ENCODE peak calls at places on chromosomes 5 and 9, in six cellular contexts. Q is A549, J is upper lobe of left lung, N is K562, O is HepG2, M is GM12878. P is an unnamed sample.

GRCh38 chr9:81601639-81602623 is 87.4 kb downstream of the TLE1 start:
- ATAC-seq in J (no peak), M (no peak), Q (peak), N (no peak), O (no peak), P (no peak)

GRCh38 chr5:150357326-150358260 is at the start of gene TCOF1:
- ATAC-seq in O (peak), M (peak), J (peak), N (peak), Q (peak), P (peak)

GRCh38 chr5:100890514-100891008 is 12.5 kb downstream of the ST8SIA4 start:
- ATAC-seq in O (no peak), N (no peak), J (peak), Q (no peak), M (peak), P (no peak)

GRCh38 chr9:91334053-91334452 is 27.7 kb downstream of the AUH start:
- ATAC-seq in O (no peak), N (no peak), J (no peak), Q (no peak), M (no peak), P (no peak)

GRCh38 chr5:2157372-2157771 is 274.6 kb upstream of the IRX4 start:
- ATAC-seq in M (no peak), Q (no peak), J (no peak), N (no peak), O (no peak), P (no peak)

GRCh38 chr5:55601209-55601618 is 66.5 kb upstream of the PLPP1 start:
- ATAC-seq in Q (peak), M (no peak), N (no peak), O (peak), J (peak), P (peak)

GRCh38 chr9:4921449-4921848 is 63.6 kb upstream of the JAK2 start:
- ATAC-seq in N (no peak), O (no peak), M (no peak), Q (no peak), J (no peak), P (no peak)

GRCh38 chr9:27548055-27548741 is 18.6 kb upstream of the MOB3B start:
- ATAC-seq in O (peak), Q (peak), N (peak), M (peak), J (peak), P (peak)

GRCh38 chr5:1174122-1174936 is 27.1 kb upstream of the SLC6A19 start:
- ATAC-seq in M (peak), N (peak), Q (peak), O (peak), J (peak), P (peak)

GRCh38 chr5:167764650-167765289 is 526.7 kb upstream of the WWC1 start:
- ATAC-seq in N (no peak), O (no peak), M (no peak), J (no peak), Q (no peak), P (no peak)

GRCh38 chr5:4374866-4375265 is 765.3 kb upstream of the ADAMTS16 start:
- ATAC-seq in O (no peak), N (no peak), J (peak), Q (no peak), M (no peak), P (no peak)

GRCh38 chr5:55993013-55993412 is 1.8 kb downstream of the IL6ST start:
- ATAC-seq in Q (no peak), O (no peak), M (no peak), J (no peak), N (no peak), P (no peak)

GRCh38 chr9:75483636-75484035 is 395.3 kb downstream of the OSTF1 start:
- ATAC-seq in Q (no peak), N (no peak), M (no peak), O (no peak), J (no peak), P (no peak)

GRCh38 chr9:129944501-129945116 is 98.4 kb downstream of the FNBP1 start:
- ATAC-seq in Q (no peak), N (no peak), J (peak), M (peak), O (no peak), P (no peak)

GRCh38 chr9:87342743-87343142 is 154.9 kb upstream of the DAPK1 start:
- ATAC-seq in O (no peak), J (peak), Q (no peak), N (no peak), M (peak), P (peak)

GRCh38 chr5:1726469-1726865 is 73.2 kb downstream of the MRPL36 start:
- ATAC-seq in J (no peak), O (no peak), M (no peak), Q (no peak), N (no peak), P (no peak)

GRCh38 chr5:65808818-65809217 is 86.8 kb downstream of the NLN start:
- ATAC-seq in M (peak), J (no peak), N (peak), O (no peak), Q (no peak), P (no peak)

GRCh38 chr9:105883847-105884246 is 189.5 kb downstream of the TMEM38B start:
- ATAC-seq in M (peak), J (no peak), Q (no peak), O (no peak), N (peak), P (no peak)

GRCh38 chr5:159106569-159107282 is 7.0 kb upstream of the EBF1 start:
- ATAC-seq in O (peak), Q (peak), M (peak), N (peak), J (peak), P (peak)

GRCh38 chr9:134383148-134383547 is 56.9 kb downstream of the RXRA start:
- ATAC-seq in J (no peak), Q (no peak), M (no peak), N (no peak), O (no peak), P (no peak)

GRCh38 chr5:159552751-159553150 is 222.5 kb upstream of the IL12B start:
- ATAC-seq in Q (no peak), M (no peak), O (no peak), J (no peak), N (no peak), P (no peak)

GRCh38 chr5:123916331-123917121 is 404.5 kb downstream of the CSNK1G3 start:
- ATAC-seq in N (no peak), O (no peak), M (no peak), Q (no peak), J (peak), P (no peak)

GRCh38 chr5:6497267-6497666 is 48.6 kb downstream of the UBE2QL1 start:
- ATAC-seq in J (no peak), O (no peak), M (peak), N (no peak), Q (no peak), P (no peak)

GRCh38 chr9:130846487-130847305 is 11.6 kb downstream of the ABL1 start:
- ATAC-seq in O (no peak), J (peak), N (peak), Q (peak), M (no peak), P (peak)

GRCh38 chr9:133822439-133823065 is 84.4 kb upstream of the SARDH start:
- ATAC-seq in Q (no peak), N (no peak), O (no peak), M (peak), J (no peak), P (no peak)

GRCh38 chr9:113591899-113592625 is 128.5 kb downstream of the RGS3 start:
- ATAC-seq in Q (peak), O (peak), J (no peak), M (peak), N (peak), P (no peak)

GRCh38 chr5:1392801-1393565 is 48.1 kb upstream of the CLPTM1L start:
- ATAC-seq in M (no peak), N (no peak), J (peak), O (no peak), Q (no peak), P (no peak)

GRCh38 chr9:92206490-92206889 is 87.0 kb downstream of the IARS1 start:
- ATAC-seq in J (no peak), M (no peak), N (peak), Q (peak), O (peak), P (no peak)

GRCh38 chr5:54868511-54869483 is 116.6 kb downstream of the ESM1 start:
- ATAC-seq in N (no peak), O (no peak), Q (no peak), J (no peak), M (no peak), P (no peak)

GRCh38 chr9:87889882-87890252 is 7.2 kb downstream of the SPATA31E1 start:
- ATAC-seq in O (no peak), J (no peak), N (no peak), M (no peak), Q (no peak), P (no peak)

GRCh38 chr5:138979684-138980275 is 104.6 kb upstream of the LRRTM2 start:
- ATAC-seq in Q (no peak), O (no peak), N (peak), J (no peak), M (no peak), P (no peak)

GRCh38 chr9:114369567-114370240 is 18.1 kb downstream of the AKNA start:
- ATAC-seq in Q (no peak), J (no peak), M (no peak), N (no peak), O (no peak), P (no peak)

DNA sequence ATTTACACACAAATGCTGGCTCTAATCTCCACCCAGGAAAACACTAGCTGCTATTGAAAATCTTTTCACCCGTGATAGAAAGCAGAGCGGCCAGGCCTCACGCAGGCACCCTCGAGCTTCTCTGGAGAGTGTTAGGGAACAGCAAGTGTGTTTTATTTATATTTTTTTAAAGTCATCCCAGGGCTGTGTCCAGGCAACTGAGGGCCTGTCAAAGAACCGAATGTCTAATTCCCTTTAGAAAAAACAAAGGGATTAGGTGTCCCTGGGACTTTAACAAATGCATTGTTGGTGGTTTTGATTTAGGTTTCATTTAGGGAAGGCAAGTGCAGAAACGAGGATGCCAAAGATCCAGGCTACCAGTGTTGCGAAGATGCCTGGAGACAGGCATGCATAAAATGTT is 51.2 kb upstream of the SPRY4 start:
- ATAC-seq in N (no peak), O (no peak), M (no peak), Q (no peak), J (no peak), P (peak)
- TF ChIP-seq EP300 in N (no peak), O (no peak), M (no peak), Q (no peak), J (no peak), P (no peak)

GRCh38 chr9:35095175-35095574 is 1.2 kb downstream of the PIGO start:
- ATAC-seq in Q (no peak), N (no peak), O (no peak), J (no peak), M (no peak), P (no peak)
- H3K4me3 ChIP-seq in Q (peak), N (peak), O (peak), J (no peak), M (peak), P (no peak)

DNA sequence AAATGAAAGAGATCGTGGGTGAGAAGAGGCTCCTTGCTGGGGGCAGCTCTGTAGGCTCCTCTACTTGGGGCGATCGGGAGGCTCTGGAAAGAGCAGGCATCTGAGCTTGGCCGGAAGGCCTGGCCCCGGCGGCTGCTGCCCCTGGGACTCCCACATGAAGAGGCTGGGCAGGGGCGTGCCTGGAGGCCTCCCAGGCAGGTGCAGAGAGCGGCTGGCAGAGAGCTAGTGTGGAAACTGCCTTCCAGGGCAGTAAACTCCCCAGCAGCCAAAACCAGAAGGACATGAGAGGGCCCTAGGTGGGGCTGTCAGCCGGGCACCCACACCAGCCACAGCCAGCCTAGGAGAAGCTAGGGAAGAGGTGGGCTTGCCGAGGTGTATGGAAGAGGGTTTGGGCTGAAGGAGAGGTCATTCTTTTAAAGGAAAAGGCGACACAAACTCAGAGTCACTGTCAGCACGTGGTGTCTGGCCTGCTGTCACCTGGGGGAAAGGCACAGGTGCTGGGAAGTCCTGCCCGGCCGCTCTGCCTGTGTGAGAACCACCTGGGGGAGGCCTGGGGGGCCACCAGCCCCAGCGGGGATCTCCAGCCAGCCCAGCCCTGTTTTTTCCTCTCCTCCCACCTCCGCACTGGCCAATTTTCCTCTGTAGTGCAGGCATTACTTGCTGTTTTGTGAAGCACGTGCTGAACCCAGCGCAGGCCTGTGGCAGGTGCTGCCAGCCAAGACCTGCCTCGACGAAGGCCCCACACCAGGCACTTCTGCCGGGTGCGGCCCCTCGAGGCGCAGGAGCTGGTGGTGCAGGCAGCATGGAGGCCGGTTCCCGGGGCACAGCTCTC is 44.8 kb upstream of the EGFL7 start:
- ATAC-seq in J (no peak), O (no peak), N (no peak), M (peak), Q (no peak), P (no peak)
- H3K27ac ChIP-seq in J (no peak), O (no peak), N (no peak), M (no peak), Q (no peak), P (no peak)

GRCh38 chr9:124257070-124257864 is 482 bp upstream of the NEK6 start:
- ATAC-seq in M (no peak), Q (no peak), O (no peak), J (no peak), N (no peak), P (no peak)

GRCh38 chr9:124257865-124258764 is at the start of gene NEK6:
- ATAC-seq in M (peak), N (peak), J (peak), O (no peak), Q (peak), P (peak)

GRCh38 chr9:124255222-124255621 is 2.5 kb upstream of the NEK6 start:
- ATAC-seq in Q (no peak), J (no peak), O (no peak), M (no peak), N (no peak), P (no peak)

GRCh38 chr9:124258765-124259272 is 1.1 kb downstream of the NEK6 start:
- ATAC-seq in N (peak), Q (peak), M (peak), J (peak), O (peak), P (no peak)

DNA sequence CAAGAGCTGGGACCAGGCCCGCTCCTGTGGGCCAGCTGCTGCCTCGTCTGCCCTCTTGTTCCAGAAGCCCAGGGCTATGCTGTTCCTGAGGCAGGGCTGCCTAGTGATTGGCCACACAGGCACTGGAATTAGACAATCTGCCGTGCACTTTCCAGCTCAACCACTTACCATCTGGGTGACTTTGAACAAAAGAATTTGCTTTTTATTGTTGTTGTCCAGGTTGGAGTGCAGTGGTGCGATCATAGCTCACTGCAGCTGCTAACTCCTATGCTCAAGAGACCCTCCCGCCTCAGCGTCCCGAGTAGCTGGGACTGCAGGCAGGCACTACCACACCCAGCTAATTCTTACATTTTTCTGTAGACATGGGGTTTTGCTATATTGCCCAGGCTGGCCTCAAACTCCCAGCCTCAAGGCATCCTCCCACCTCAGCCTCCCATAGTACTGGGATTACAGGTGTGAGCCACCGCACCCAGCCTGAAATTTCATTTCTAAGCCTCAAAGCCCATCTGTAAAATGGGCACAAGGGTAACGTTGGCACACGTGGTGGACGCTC is 1.2 kb upstream of the NEK6 start:
- ATAC-seq in O (peak), Q (no peak), J (no peak), N (no peak), M (no peak), P (no peak)
- TF ChIP-seq EP300 in O (no peak), Q (no peak), J (no peak), N (no peak), M (no peak), P (no peak)

GRCh38 chr5:73121109-73121443 is 701 bp downstream of the TMEM171 start:
- ATAC-seq in M (no peak), J (no peak), Q (no peak), O (no peak), N (no peak), P (no peak)
- H3K4me3 ChIP-seq in M (no peak), J (no peak), Q (peak), O (no peak), N (no peak), P (no peak)

DNA sequence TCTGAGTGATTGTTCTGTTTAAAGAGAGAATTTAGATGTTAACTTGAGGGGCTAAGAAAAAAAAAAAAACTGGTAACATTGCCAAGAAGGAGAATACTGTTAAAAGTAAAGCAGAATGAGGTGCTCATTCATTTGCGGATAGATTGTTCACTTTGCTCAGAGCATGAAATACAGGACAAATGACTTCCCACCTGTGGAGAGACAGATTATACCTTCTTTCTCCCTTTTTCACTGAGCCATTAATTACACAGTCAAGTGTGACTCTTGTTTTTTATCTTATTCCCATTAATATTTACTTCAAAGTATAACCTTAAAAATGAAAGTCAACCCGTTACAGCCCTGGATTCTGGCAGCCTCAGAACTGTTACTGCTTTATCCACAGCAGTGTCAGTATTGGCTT is 264.5 kb downstream of the TAF11L14 start:
- ATAC-seq in N (no peak), Q (no peak), O (no peak), M (no peak), J (no peak), P (no peak)
- H3K27ac ChIP-seq in N (no peak), Q (no peak), O (no peak), M (no peak), J (no peak), P (no peak)

GRCh38 chr5:155591273-155591672 is 577.7 kb downstream of the KIF4B start:
- ATAC-seq in Q (no peak), N (no peak), O (no peak), J (no peak), M (no peak), P (no peak)

DNA sequence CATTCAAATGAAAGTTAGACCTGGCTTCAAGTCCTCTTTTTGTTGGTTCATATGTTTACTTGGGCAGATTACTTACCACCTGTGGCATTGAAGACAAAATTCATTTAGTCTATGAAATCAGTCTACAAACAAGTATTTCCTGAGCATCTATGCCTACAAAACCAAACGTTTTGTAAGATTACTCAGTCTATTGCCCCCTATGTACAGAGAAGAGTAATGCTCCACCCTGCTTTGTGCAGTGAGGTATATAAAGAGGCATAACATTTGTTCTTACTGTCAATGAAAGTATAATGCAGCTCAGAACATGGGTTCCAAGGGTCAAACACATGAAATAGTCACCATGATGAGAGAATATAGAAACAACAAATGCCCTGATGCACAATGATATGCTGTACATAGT is 580.7 kb downstream of the KIF4B start:
- ATAC-seq in J (no peak), O (no peak), Q (no peak), M (no peak), N (no peak), P (no peak)
- TF ChIP-seq EP300 in J (no peak), O (no peak), Q (no peak), M (no peak), N (no peak), P (no peak)

GRCh38 chr5:95686661-95687060 is 3.9 kb upstream of the SPATA9 start:
- ATAC-seq in Q (no peak), N (no peak), J (no peak), M (no peak), O (no peak), P (no peak)
- H3K4me3 ChIP-seq in Q (no peak), N (no peak), J (no peak), M (no peak), O (no peak), P (no peak)

DNA sequence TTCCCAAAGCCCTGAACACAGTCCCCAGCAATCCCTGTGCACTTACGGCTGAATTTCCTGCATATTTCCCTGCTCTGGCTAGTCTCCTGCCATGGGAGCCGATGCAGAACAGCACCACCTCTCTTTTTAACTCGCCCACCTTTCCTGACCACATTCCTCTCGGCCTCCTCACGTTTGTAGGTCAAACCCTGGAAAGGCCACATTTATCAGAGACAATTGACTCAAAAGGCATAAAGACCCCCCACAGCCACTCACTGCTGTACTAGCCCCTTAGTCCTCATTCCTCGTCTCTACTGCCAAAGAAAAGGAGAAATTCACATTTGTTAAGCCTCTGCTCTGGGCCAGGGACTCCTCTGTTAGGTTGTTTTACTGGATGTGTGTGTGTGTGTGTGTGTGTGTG is 43.6 kb downstream of the ENC1 start:
- ATAC-seq in Q (no peak), M (no peak), O (no peak), J (no peak), N (no peak), P (no peak)
- H3K27ac ChIP-seq in Q (no peak), M (no peak), O (no peak), J (no peak), N (no peak), P (no peak)

P was measured in gastroesophageal sphincter.